ENCODE peak calls at places on chromosomes 2 and 18, in seven cellular contexts. L is type B pancreatic cell; R is dermis microvascular lymphatic vessel endothelial cell; V is T-helper 17 cell; F is RKO; Z is CD4-positive, alpha-beta T cell; D is MV-4-11. U is an unnamed sample.

GRCh38 chr2:7190587-7191320 is 273.5 kb downstream of the RNF144A start:
- DNase-seq in L (no peak), R (no peak), V (no peak), F (no peak), Z (no peak), D (no peak), U (no peak)

GRCh38 chr2:159226059-159226461 is 60.4 kb downstream of the WDSUB1 start:
- DNase-seq in L (no peak), R (peak), V (no peak), F (peak), Z (peak), D (peak), U (peak)

GRCh38 chr2:62672601-62673000 is 32.9 kb upstream of the EHBP1 start:
- DNase-seq in L (no peak), R (no peak), V (no peak), F (no peak), Z (no peak), D (no peak), U (no peak)

GRCh38 chr2:20016346-20016745 is 3.9 kb upstream of the MATN3 start:
- DNase-seq in L (no peak), R (no peak), V (no peak), F (no peak), Z (no peak), D (no peak), U (no peak)

GRCh38 chr2:135096665-135097446 is 44.8 kb downstream of the RAB3GAP1 start:
- DNase-seq in L (no peak), R (no peak), V (no peak), F (no peak), Z (no peak), D (no peak), U (no peak)

GRCh38 chr2:236633764-236634163 is 64.1 kb downstream of the ACKR3 start:
- DNase-seq in L (peak), R (no peak), V (no peak), F (no peak), Z (no peak), D (no peak), U (no peak)

GRCh38 chr18:45839415-45840395 is 14.2 kb downstream of the SIGLEC15 start:
- DNase-seq in L (no peak), R (peak), V (no peak), F (peak), Z (no peak), D (peak), U (peak)

GRCh38 chr2:238525990-238526389 is 99.3 kb downstream of the ASB1 start:
- DNase-seq in L (no peak), R (no peak), V (no peak), F (no peak), Z (no peak), D (peak), U (no peak)

GRCh38 chr2:120820885-120821279 is 85.2 kb downstream of the GLI2 start:
- DNase-seq in L (no peak), R (no peak), V (no peak), F (no peak), Z (no peak), D (no peak), U (no peak)

GRCh38 chr2:238120463-238121298 is 17.8 kb upstream of the KLHL30 start:
- DNase-seq in L (no peak), R (peak), V (no peak), F (no peak), Z (no peak), D (no peak), U (no peak)

GRCh38 chr2:157052685-157053224 is 204.8 kb upstream of the GALNT5 start:
- DNase-seq in L (no peak), R (peak), V (no peak), F (peak), Z (no peak), D (no peak), U (no peak)

GRCh38 chr2:136386046-136386445 is 268.1 kb upstream of the CXCR4 start:
- DNase-seq in L (no peak), R (no peak), V (no peak), F (no peak), Z (no peak), D (no peak), U (no peak)

GRCh38 chr2:128716371-128716770 is 397.7 kb upstream of the HS6ST1 start:
- DNase-seq in L (peak), R (no peak), V (no peak), F (no peak), Z (no peak), D (no peak), U (no peak)

GRCh38 chr2:40400336-40400953 is 51.4 kb downstream of the SLC8A1 start:
- DNase-seq in L (no peak), R (peak), V (no peak), F (no peak), Z (no peak), D (no peak), U (no peak)

GRCh38 chr2:190649798-190650390 is 1.0 kb downstream of the NAB1 start:
- DNase-seq in L (no peak), R (peak), V (no peak), F (peak), Z (no peak), D (peak), U (peak)

GRCh38 chr18:59715445-59715844 is 18.2 kb upstream of the CCBE1 start:
- DNase-seq in L (no peak), R (no peak), V (no peak), F (no peak), Z (no peak), D (no peak), U (no peak)

GRCh38 chr2:97870396-97870843 is 125.3 kb downstream of the TMEM131 start:
- DNase-seq in L (no peak), R (peak), V (no peak), F (peak), Z (no peak), D (peak), U (peak)

GRCh38 chr2:190270298-190270697 is 49.3 kb downstream of the HIBCH start:
- DNase-seq in L (no peak), R (no peak), V (no peak), F (no peak), Z (no peak), D (no peak), U (no peak)

GRCh38 chr2:45275235-45275805 is 266.1 kb upstream of the SIX2 start:
- DNase-seq in L (no peak), R (peak), V (no peak), F (peak), Z (no peak), D (no peak), U (no peak)

GRCh38 chr2:204794624-204795023 is 249.3 kb downstream of the PARD3B start:
- DNase-seq in L (no peak), R (no peak), V (no peak), F (no peak), Z (no peak), D (no peak), U (no peak)

GRCh38 chr18:62832282-62832681 is 116.9 kb downstream of the PHLPP1 start:
- DNase-seq in L (no peak), R (peak), V (no peak), F (no peak), Z (no peak), D (peak), U (no peak)

GRCh38 chr18:59052965-59053960 is 86.4 kb upstream of the SEC11C start:
- DNase-seq in L (no peak), R (no peak), V (no peak), F (no peak), Z (no peak), D (no peak), U (no peak)

GRCh38 chr2:230898016-230898415 is 27.0 kb downstream of the GPR55 start:
- DNase-seq in L (peak), R (no peak), V (no peak), F (no peak), Z (no peak), D (no peak), U (no peak)

GRCh38 chr18:9934274-9934673 is 20.5 kb downstream of the VAPA start:
- DNase-seq in L (no peak), R (no peak), V (no peak), F (no peak), Z (no peak), D (no peak), U (no peak)

GRCh38 chr2:218032336-218033171 is 29.8 kb upstream of the TNS1 start:
- DNase-seq in L (no peak), R (no peak), V (no peak), F (no peak), Z (no peak), D (no peak), U (no peak)

GRCh38 chr2:160223560-160223959 is 23.5 kb upstream of the ITGB6 start:
- DNase-seq in L (no peak), R (no peak), V (no peak), F (no peak), Z (no peak), D (no peak), U (no peak)

GRCh38 chr2:205685314-205686230 is 3.3 kb downstream of the NRP2 start:
- DNase-seq in L (no peak), R (peak), V (no peak), F (peak), Z (no peak), D (no peak), U (no peak)

GRCh38 chr2:235217814-235218213 is 266.0 kb downstream of the SH3BP4 start:
- DNase-seq in L (no peak), R (no peak), V (no peak), F (no peak), Z (no peak), D (no peak), U (no peak)

GRCh38 chr18:36693931-36694661 is 134.7 kb downstream of the TPGS2 start:
- DNase-seq in L (no peak), R (no peak), V (no peak), F (no peak), Z (no peak), D (no peak), U (no peak)

GRCh38 chr18:50306944-50307343 is 19.5 kb upstream of the CXXC1 start:
- DNase-seq in L (no peak), R (no peak), V (no peak), F (no peak), Z (no peak), D (peak), U (no peak)

U was measured in AML-193.